ENCODE peak calls at places on chromosomes 7 and 10, in six cellular contexts. One of them, this sample, is unnamed. For H3K9me3, the result is how much of the 10 kb centered on the place peaks cover.

GRCh38 chr10:63094405-63094804 is 38.7 kb upstream of the NRBF2 start:
- DNase-seq in lower lobe of right lung: no peak
- DNase-seq in cardiac muscle cell: no peak
- DNase-seq in right atrium auricular region: no peak
- DNase-seq in esophagus squamous epithelium: no peak
- DNase-seq in ovary: no peak
- DNase-seq in this sample: no peak

GRCh38 chr7:44581426-44581906 is 565 bp downstream of the TMED4 start:
- DNase-seq in lower lobe of right lung: no peak
- DNase-seq in cardiac muscle cell: no peak
- DNase-seq in right atrium auricular region: no peak
- DNase-seq in esophagus squamous epithelium: no peak
- DNase-seq in ovary: no peak
- DNase-seq in this sample: peak

GRCh38 chr7:108063520-108063933 is 60.6 kb upstream of the LAMB1 start:
- DNase-seq in lower lobe of right lung: no peak
- DNase-seq in cardiac muscle cell: no peak
- DNase-seq in right atrium auricular region: no peak
- DNase-seq in esophagus squamous epithelium: no peak
- DNase-seq in ovary: no peak
- DNase-seq in this sample: peak

GRCh38 chr10:35783305-35783838 is 141.3 kb upstream of the FZD8 start:
- DNase-seq in lower lobe of right lung: no peak
- DNase-seq in cardiac muscle cell: no peak
- DNase-seq in right atrium auricular region: no peak
- DNase-seq in esophagus squamous epithelium: no peak
- DNase-seq in ovary: no peak
- DNase-seq in this sample: no peak

GRCh38 chr10:127163632-127164031 is 32.8 kb downstream of the INSYN2A start:
- DNase-seq in lower lobe of right lung: no peak
- DNase-seq in cardiac muscle cell: no peak
- DNase-seq in right atrium auricular region: no peak
- DNase-seq in esophagus squamous epithelium: no peak
- DNase-seq in ovary: no peak
- DNase-seq in this sample: no peak

GRCh38 chr10:104054430-104054829 is 31.2 kb downstream of the COL17A1 start:
- DNase-seq in lower lobe of right lung: no peak
- DNase-seq in cardiac muscle cell: no peak
- DNase-seq in right atrium auricular region: no peak
- DNase-seq in esophagus squamous epithelium: no peak
- DNase-seq in ovary: no peak
- DNase-seq in this sample: no peak

GRCh38 chr10:110725809-110726641 is 81.9 kb downstream of the RBM20 start:
- DNase-seq in lower lobe of right lung: no peak
- DNase-seq in cardiac muscle cell: peak
- DNase-seq in right atrium auricular region: no peak
- DNase-seq in esophagus squamous epithelium: no peak
- DNase-seq in ovary: no peak
- DNase-seq in this sample: no peak

GRCh38 chr10:31123946-31124345 is 92.3 kb upstream of the ZNF438 start:
- DNase-seq in lower lobe of right lung: no peak
- DNase-seq in cardiac muscle cell: no peak
- DNase-seq in right atrium auricular region: no peak
- DNase-seq in esophagus squamous epithelium: no peak
- DNase-seq in ovary: no peak
- DNase-seq in this sample: no peak

GRCh38 chr7:12737364-12737763 is 49.9 kb downstream of the ARL4A start:
- DNase-seq in lower lobe of right lung: no peak
- DNase-seq in cardiac muscle cell: no peak
- DNase-seq in right atrium auricular region: no peak
- DNase-seq in esophagus squamous epithelium: no peak
- DNase-seq in ovary: no peak
- DNase-seq in this sample: no peak

GRCh38 chr10:132592790-132593788 is 55.5 kb downstream of the INPP5A start:
- DNase-seq in lower lobe of right lung: no peak
- DNase-seq in cardiac muscle cell: no peak
- DNase-seq in right atrium auricular region: no peak
- DNase-seq in esophagus squamous epithelium: no peak
- DNase-seq in ovary: no peak
- DNase-seq in this sample: no peak

GRCh38 chr10:90484518-90484917 is 373.3 kb downstream of the HTR7 start:
- DNase-seq in lower lobe of right lung: no peak
- DNase-seq in cardiac muscle cell: no peak
- DNase-seq in right atrium auricular region: no peak
- DNase-seq in esophagus squamous epithelium: no peak
- DNase-seq in ovary: no peak
- DNase-seq in this sample: no peak

GRCh38 chr7:20556091-20556490 is 59.4 kb upstream of the ABCB5 start:
- DNase-seq in lower lobe of right lung: no peak
- DNase-seq in cardiac muscle cell: no peak
- DNase-seq in right atrium auricular region: no peak
- DNase-seq in esophagus squamous epithelium: no peak
- DNase-seq in ovary: no peak
- DNase-seq in this sample: no peak

GRCh38 chr10:74544106-74544505 is 282.3 kb upstream of the KAT6B start:
- DNase-seq in lower lobe of right lung: no peak
- DNase-seq in cardiac muscle cell: no peak
- DNase-seq in right atrium auricular region: no peak
- DNase-seq in esophagus squamous epithelium: no peak
- DNase-seq in ovary: no peak
- DNase-seq in this sample: no peak

GRCh38 chr7:37342170-37342569 is 106.5 kb downstream of the ELMO1 start:
- DNase-seq in lower lobe of right lung: no peak
- DNase-seq in cardiac muscle cell: no peak
- DNase-seq in right atrium auricular region: no peak
- DNase-seq in esophagus squamous epithelium: no peak
- DNase-seq in ovary: no peak
- DNase-seq in this sample: no peak

GRCh38 chr10:62858364-62858763 is 42.2 kb upstream of the EGR2 start:
- DNase-seq in lower lobe of right lung: no peak
- DNase-seq in cardiac muscle cell: no peak
- DNase-seq in right atrium auricular region: no peak
- DNase-seq in esophagus squamous epithelium: no peak
- DNase-seq in ovary: no peak
- DNase-seq in this sample: no peak

GRCh38 chr10:5563991-5564536 is 39.3 kb downstream of the CALML3 start:
- DNase-seq in lower lobe of right lung: peak
- DNase-seq in cardiac muscle cell: no peak
- DNase-seq in right atrium auricular region: no peak
- DNase-seq in esophagus squamous epithelium: no peak
- DNase-seq in ovary: peak
- DNase-seq in this sample: peak

GRCh38 chr10:11058965-11059364 is 41.3 kb downstream of the CELF2 start:
- DNase-seq in lower lobe of right lung: no peak
- DNase-seq in cardiac muscle cell: no peak
- DNase-seq in right atrium auricular region: no peak
- DNase-seq in esophagus squamous epithelium: no peak
- DNase-seq in ovary: no peak
- DNase-seq in this sample: no peak

GRCh38 chr7:77799078-77799964 is 748 bp downstream of the PHTF2 start:
- DNase-seq in lower lobe of right lung: peak
- DNase-seq in cardiac muscle cell: peak
- DNase-seq in right atrium auricular region: no peak
- DNase-seq in esophagus squamous epithelium: no peak
- DNase-seq in ovary: peak
- DNase-seq in this sample: peak

GRCh38 chr10:47127188-47127587 is 172.8 kb upstream of the GDF10 start:
- DNase-seq in lower lobe of right lung: no peak
- DNase-seq in cardiac muscle cell: no peak
- DNase-seq in right atrium auricular region: peak
- DNase-seq in esophagus squamous epithelium: no peak
- DNase-seq in ovary: no peak
- DNase-seq in this sample: no peak

GRCh38 chr7:1056006-1056784 is 11.8 kb downstream of the GPR146 start:
- DNase-seq in lower lobe of right lung: peak
- DNase-seq in cardiac muscle cell: no peak
- DNase-seq in right atrium auricular region: no peak
- DNase-seq in esophagus squamous epithelium: no peak
- DNase-seq in ovary: no peak
- DNase-seq in this sample: no peak

GRCh38 chr10:77251297-77252013 is 386.2 kb downstream of the KCNMA1 start:
- DNase-seq in lower lobe of right lung: no peak
- DNase-seq in cardiac muscle cell: peak
- DNase-seq in right atrium auricular region: no peak
- DNase-seq in esophagus squamous epithelium: no peak
- DNase-seq in ovary: no peak
- DNase-seq in this sample: peak

GRCh38 chr7:138247568-138248328 is 171.5 kb downstream of the AKR1D1 start:
- DNase-seq in lower lobe of right lung: no peak
- DNase-seq in cardiac muscle cell: no peak
- DNase-seq in right atrium auricular region: no peak
- DNase-seq in esophagus squamous epithelium: no peak
- DNase-seq in ovary: no peak
- DNase-seq in this sample: no peak

GRCh38 chr7:51472017-51472296 is 155.3 kb upstream of the COBL start:
- DNase-seq in lower lobe of right lung: no peak
- DNase-seq in cardiac muscle cell: no peak
- DNase-seq in right atrium auricular region: no peak
- DNase-seq in esophagus squamous epithelium: no peak
- DNase-seq in ovary: no peak
- DNase-seq in this sample: no peak

GRCh38 chr10:103333934-103334520 is 16.9 kb downstream of the PCGF6 start:
- DNase-seq in lower lobe of right lung: no peak
- DNase-seq in cardiac muscle cell: peak
- DNase-seq in right atrium auricular region: no peak
- DNase-seq in esophagus squamous epithelium: no peak
- DNase-seq in ovary: no peak
- DNase-seq in this sample: no peak

GRCh38 chr10:110058215-110058614 is 50.4 kb downstream of the ADD3 start:
- DNase-seq in lower lobe of right lung: no peak
- DNase-seq in cardiac muscle cell: no peak
- DNase-seq in right atrium auricular region: no peak
- DNase-seq in esophagus squamous epithelium: no peak
- DNase-seq in ovary: no peak
- DNase-seq in this sample: no peak

GRCh38 chr7:158238616-158239289 is 348.9 kb downstream of the PTPRN2 start:
- DNase-seq in lower lobe of right lung: no peak
- DNase-seq in cardiac muscle cell: no peak
- DNase-seq in right atrium auricular region: peak
- DNase-seq in esophagus squamous epithelium: no peak
- DNase-seq in ovary: no peak
- DNase-seq in this sample: no peak

GRCh38 chr7:158239290-158239981 is 348.2 kb downstream of the PTPRN2 start:
- DNase-seq in lower lobe of right lung: no peak
- DNase-seq in cardiac muscle cell: no peak
- DNase-seq in right atrium auricular region: no peak
- DNase-seq in esophagus squamous epithelium: no peak
- DNase-seq in ovary: no peak
- DNase-seq in this sample: no peak

GRCh38 chr7:158237672-158238335 is 349.8 kb downstream of the PTPRN2 start:
- DNase-seq in lower lobe of right lung: no peak
- DNase-seq in cardiac muscle cell: no peak
- DNase-seq in right atrium auricular region: no peak
- DNase-seq in esophagus squamous epithelium: no peak
- DNase-seq in ovary: no peak
- DNase-seq in this sample: peak

GRCh38 chr7:158241919-158242318 is 345.7 kb downstream of the PTPRN2 start:
- DNase-seq in lower lobe of right lung: no peak
- DNase-seq in cardiac muscle cell: no peak
- DNase-seq in right atrium auricular region: no peak
- DNase-seq in esophagus squamous epithelium: no peak
- DNase-seq in ovary: no peak
- DNase-seq in this sample: no peak

GRCh38 chr7:158240801-158241200 is 346.8 kb downstream of the PTPRN2 start:
- DNase-seq in lower lobe of right lung: no peak
- DNase-seq in cardiac muscle cell: no peak
- DNase-seq in right atrium auricular region: no peak
- DNase-seq in esophagus squamous epithelium: no peak
- DNase-seq in ovary: no peak
- DNase-seq in this sample: no peak
- H3K9me3 ChIP-seq in lower lobe of right lung: under half
- H3K9me3 ChIP-seq in cardiac muscle cell: under half
- H3K9me3 ChIP-seq in right atrium auricular region: under half
- H3K9me3 ChIP-seq in esophagus squamous epithelium: under half
- H3K9me3 ChIP-seq in ovary: under half
- H3K9me3 ChIP-seq in this sample: under half

GRCh38 chr10:71725998-71726672 is 6.6 kb upstream of the C10orf105 start:
- DNase-seq in lower lobe of right lung: no peak
- DNase-seq in cardiac muscle cell: no peak
- DNase-seq in right atrium auricular region: no peak
- DNase-seq in esophagus squamous epithelium: no peak
- DNase-seq in ovary: no peak
- DNase-seq in this sample: no peak
- TF ChIP-seq CTCF in lower lobe of right lung: no peak
- TF ChIP-seq CTCF in cardiac muscle cell: peak
- TF ChIP-seq CTCF in right atrium auricular region: no peak
- TF ChIP-seq CTCF in esophagus squamous epithelium: peak
- TF ChIP-seq CTCF in ovary: no peak
- TF ChIP-seq CTCF in this sample: no peak

GRCh38 chr7:88279323-88279722 is 27.4 kb downstream of the STEAP4 start:
- DNase-seq in lower lobe of right lung: no peak
- DNase-seq in cardiac muscle cell: no peak
- DNase-seq in right atrium auricular region: no peak
- DNase-seq in esophagus squamous epithelium: no peak
- DNase-seq in ovary: no peak
- DNase-seq in this sample: no peak
- H3K9me3 ChIP-seq in lower lobe of right lung: under half
- H3K9me3 ChIP-seq in cardiac muscle cell: under half
- H3K9me3 ChIP-seq in right atrium auricular region: under half
- H3K9me3 ChIP-seq in esophagus squamous epithelium: under half
- H3K9me3 ChIP-seq in ovary: under half
- H3K9me3 ChIP-seq in this sample: under half

DNA sequence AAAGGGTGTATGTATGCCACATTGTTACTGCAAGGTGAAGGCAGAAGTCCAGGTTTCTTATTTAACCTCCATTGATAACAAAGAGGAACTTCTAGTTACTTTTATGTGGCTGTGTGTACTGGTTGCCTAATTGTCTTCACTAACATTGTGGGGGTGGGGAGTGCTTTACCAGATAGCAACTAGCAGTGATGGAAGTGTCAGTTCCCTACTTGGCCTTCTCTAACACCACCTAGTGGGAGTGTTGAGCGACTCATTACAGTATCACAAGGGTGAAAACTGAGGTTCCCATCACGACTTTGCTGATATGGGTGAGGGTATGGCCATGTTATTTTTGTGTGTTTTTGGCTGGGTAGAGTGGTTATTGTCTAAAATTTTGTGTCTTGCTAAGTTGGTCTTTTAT is 274.4 kb downstream of the THSD7A start:
- DNase-seq in lower lobe of right lung: no peak
- DNase-seq in cardiac muscle cell: peak
- DNase-seq in right atrium auricular region: no peak
- DNase-seq in esophagus squamous epithelium: no peak
- DNase-seq in ovary: no peak
- DNase-seq in this sample: no peak
- TF ChIP-seq CTCF in lower lobe of right lung: peak
- TF ChIP-seq CTCF in cardiac muscle cell: peak
- TF ChIP-seq CTCF in right atrium auricular region: no peak
- TF ChIP-seq CTCF in esophagus squamous epithelium: no peak
- TF ChIP-seq CTCF in ovary: no peak
- TF ChIP-seq CTCF in this sample: peak

GRCh38 chr7:27619492-27619891 is 43.2 kb downstream of the HIBADH start:
- DNase-seq in lower lobe of right lung: no peak
- DNase-seq in cardiac muscle cell: no peak
- DNase-seq in right atrium auricular region: no peak
- DNase-seq in esophagus squamous epithelium: no peak
- DNase-seq in ovary: no peak
- DNase-seq in this sample: no peak
- H3K9me3 ChIP-seq in lower lobe of right lung: under half
- H3K9me3 ChIP-seq in cardiac muscle cell: under half
- H3K9me3 ChIP-seq in right atrium auricular region: under half
- H3K9me3 ChIP-seq in esophagus squamous epithelium: under half
- H3K9me3 ChIP-seq in ovary: under half
- H3K9me3 ChIP-seq in this sample: under half

GRCh38 chr7:151506901-151507382 is 12.8 kb downstream of the RHEB start:
- DNase-seq in lower lobe of right lung: no peak
- DNase-seq in cardiac muscle cell: no peak
- DNase-seq in right atrium auricular region: no peak
- DNase-seq in esophagus squamous epithelium: no peak
- DNase-seq in ovary: no peak
- DNase-seq in this sample: no peak
- TF ChIP-seq CTCF in lower lobe of right lung: no peak
- TF ChIP-seq CTCF in cardiac muscle cell: no peak
- TF ChIP-seq CTCF in right atrium auricular region: no peak
- TF ChIP-seq CTCF in esophagus squamous epithelium: no peak
- TF ChIP-seq CTCF in ovary: no peak
- TF ChIP-seq CTCF in this sample: no peak

This sample was measured in body of pancreas.